ENCODE peak calls at places on chromosome 16, in four cellular contexts. One of them, this sample, is unnamed.

GRCh38 chr16:83743241-83743640 is 64.5 kb upstream of the HSBP1 start:
- DNase-seq in fibroblast of lung: no peak
- DNase-seq in effector memory CD4-positive, alpha-beta T cell: no peak
- DNase-seq in KG1: no peak
- DNase-seq in this sample: no peak

GRCh38 chr16:68961778-68962402 is 118.6 kb downstream of the TANGO6 start:
- DNase-seq in fibroblast of lung: no peak
- DNase-seq in effector memory CD4-positive, alpha-beta T cell: no peak
- DNase-seq in KG1: no peak
- DNase-seq in this sample: no peak

GRCh38 chr16:31186176-31186575 is 6.2 kb downstream of the FUS start:
- DNase-seq in fibroblast of lung: no peak
- DNase-seq in effector memory CD4-positive, alpha-beta T cell: no peak
- DNase-seq in KG1: no peak
- DNase-seq in this sample: no peak

GRCh38 chr16:30096862-30097563 is 1.0 kb upstream of the YPEL3 start:
- DNase-seq in fibroblast of lung: no peak
- DNase-seq in effector memory CD4-positive, alpha-beta T cell: no peak
- DNase-seq in KG1: no peak
- DNase-seq in this sample: no peak

GRCh38 chr16:12449795-12450194 is 353.9 kb downstream of the CPPED1 start:
- DNase-seq in fibroblast of lung: no peak
- DNase-seq in effector memory CD4-positive, alpha-beta T cell: no peak
- DNase-seq in KG1: no peak
- DNase-seq in this sample: no peak

GRCh38 chr16:89953671-89954406 is 5.3 kb downstream of the DEF8 start:
- DNase-seq in fibroblast of lung: no peak
- DNase-seq in effector memory CD4-positive, alpha-beta T cell: no peak
- DNase-seq in KG1: no peak
- DNase-seq in this sample: no peak

GRCh38 chr16:22225060-22225459 is 19.0 kb downstream of the EEF2K start:
- DNase-seq in fibroblast of lung: no peak
- DNase-seq in effector memory CD4-positive, alpha-beta T cell: no peak
- DNase-seq in KG1: no peak
- DNase-seq in this sample: no peak

GRCh38 chr16:88770459-88771293 is 14.3 kb downstream of the PIEZO1 start:
- DNase-seq in fibroblast of lung: peak
- DNase-seq in effector memory CD4-positive, alpha-beta T cell: no peak
- DNase-seq in KG1: peak
- DNase-seq in this sample: no peak

GRCh38 chr16:82832861-82833260 is 206.1 kb downstream of the CDH13 start:
- DNase-seq in fibroblast of lung: peak
- DNase-seq in effector memory CD4-positive, alpha-beta T cell: no peak
- DNase-seq in KG1: no peak
- DNase-seq in this sample: no peak

GRCh38 chr16:50320310-50320709 is 48.5 kb downstream of the BRD7 start:
- DNase-seq in fibroblast of lung: no peak
- DNase-seq in effector memory CD4-positive, alpha-beta T cell: no peak
- DNase-seq in KG1: no peak
- DNase-seq in this sample: no peak

GRCh38 chr16:25011891-25012499 is 3.2 kb downstream of the ARHGAP17 start:
- DNase-seq in fibroblast of lung: no peak
- DNase-seq in effector memory CD4-positive, alpha-beta T cell: no peak
- DNase-seq in KG1: no peak
- DNase-seq in this sample: no peak

GRCh38 chr16:47461598-47462266 is 601 bp downstream of the PHKB start:
- DNase-seq in fibroblast of lung: peak
- DNase-seq in effector memory CD4-positive, alpha-beta T cell: no peak
- DNase-seq in KG1: peak
- DNase-seq in this sample: no peak

GRCh38 chr16:86048221-86048620 is 149.3 kb downstream of the IRF8 start:
- DNase-seq in fibroblast of lung: no peak
- DNase-seq in effector memory CD4-positive, alpha-beta T cell: no peak
- DNase-seq in KG1: no peak
- DNase-seq in this sample: no peak

GRCh38 chr16:799111-799947 is 1.2 kb downstream of the GNG13 start:
- DNase-seq in fibroblast of lung: no peak
- DNase-seq in effector memory CD4-positive, alpha-beta T cell: no peak
- DNase-seq in KG1: no peak
- DNase-seq in this sample: no peak

GRCh38 chr16:56871172-56871593 is 6.2 kb downstream of the SLC12A3 start:
- DNase-seq in fibroblast of lung: peak
- DNase-seq in effector memory CD4-positive, alpha-beta T cell: no peak
- DNase-seq in KG1: no peak
- DNase-seq in this sample: no peak

GRCh38 chr16:12413393-12413792 is 390.3 kb downstream of the CPPED1 start:
- DNase-seq in fibroblast of lung: no peak
- DNase-seq in effector memory CD4-positive, alpha-beta T cell: no peak
- DNase-seq in KG1: no peak
- DNase-seq in this sample: no peak

GRCh38 chr16:17607075-17607509 is 136.3 kb upstream of the XYLT1 start:
- DNase-seq in fibroblast of lung: no peak
- DNase-seq in effector memory CD4-positive, alpha-beta T cell: no peak
- DNase-seq in KG1: no peak
- DNase-seq in this sample: no peak

GRCh38 chr16:48496571-48497095 is 111.4 kb upstream of the SIAH1 start:
- DNase-seq in fibroblast of lung: no peak
- DNase-seq in effector memory CD4-positive, alpha-beta T cell: no peak
- DNase-seq in KG1: no peak
- DNase-seq in this sample: no peak

GRCh38 chr16:89072216-89073130 is 21.2 kb upstream of the ACSF3 start:
- DNase-seq in fibroblast of lung: no peak
- DNase-seq in effector memory CD4-positive, alpha-beta T cell: no peak
- DNase-seq in KG1: no peak
- DNase-seq in this sample: no peak

GRCh38 chr16:50464325-50465290 is 83.6 kb upstream of the NKD1 start:
- DNase-seq in fibroblast of lung: no peak
- DNase-seq in effector memory CD4-positive, alpha-beta T cell: no peak
- DNase-seq in KG1: no peak
- DNase-seq in this sample: no peak

GRCh38 chr16:20675488-20676267 is 21.8 kb downstream of the ACSM1 start:
- DNase-seq in fibroblast of lung: no peak
- DNase-seq in effector memory CD4-positive, alpha-beta T cell: no peak
- DNase-seq in KG1: no peak
- DNase-seq in this sample: no peak

GRCh38 chr16:85582177-85582888 is 30.8 kb upstream of the GSE1 start:
- DNase-seq in fibroblast of lung: no peak
- DNase-seq in effector memory CD4-positive, alpha-beta T cell: no peak
- DNase-seq in KG1: no peak
- DNase-seq in this sample: no peak

GRCh38 chr16:796296-797119 is 4.0 kb downstream of the GNG13 start:
- DNase-seq in fibroblast of lung: no peak
- DNase-seq in effector memory CD4-positive, alpha-beta T cell: no peak
- DNase-seq in KG1: no peak
- DNase-seq in this sample: no peak

GRCh38 chr16:15976225-15976812 is 26.9 kb downstream of the ABCC1 start:
- DNase-seq in fibroblast of lung: no peak
- DNase-seq in effector memory CD4-positive, alpha-beta T cell: no peak
- DNase-seq in KG1: no peak
- DNase-seq in this sample: no peak

GRCh38 chr16:88697831-88698693 is 8.1 kb downstream of the RNF166 start:
- DNase-seq in fibroblast of lung: no peak
- DNase-seq in effector memory CD4-positive, alpha-beta T cell: no peak
- DNase-seq in KG1: no peak
- DNase-seq in this sample: no peak

GRCh38 chr16:50315346-50315997 is 49.1 kb downstream of the ADCY7 start:
- DNase-seq in fibroblast of lung: peak
- DNase-seq in effector memory CD4-positive, alpha-beta T cell: no peak
- DNase-seq in KG1: no peak
- DNase-seq in this sample: no peak

GRCh38 chr16:69929480-69929879 is 21.7 kb upstream of the CLEC18A start:
- DNase-seq in fibroblast of lung: no peak
- DNase-seq in effector memory CD4-positive, alpha-beta T cell: no peak
- DNase-seq in KG1: no peak
- DNase-seq in this sample: no peak

GRCh38 chr16:71367243-71367976 is 8.9 kb downstream of the CALB2 start:
- DNase-seq in fibroblast of lung: peak
- DNase-seq in effector memory CD4-positive, alpha-beta T cell: no peak
- DNase-seq in KG1: peak
- DNase-seq in this sample: no peak

GRCh38 chr16:65154321-65154720 is 32.5 kb upstream of the CDH11 start:
- DNase-seq in fibroblast of lung: peak
- DNase-seq in effector memory CD4-positive, alpha-beta T cell: no peak
- DNase-seq in KG1: no peak
- DNase-seq in this sample: no peak

GRCh38 chr16:89041571-89042481 is 51.8 kb upstream of the ACSF3 start:
- DNase-seq in fibroblast of lung: no peak
- DNase-seq in effector memory CD4-positive, alpha-beta T cell: no peak
- DNase-seq in KG1: no peak
- DNase-seq in this sample: no peak

GRCh38 chr16:8583199-8583598 is 7.1 kb downstream of the TMEM114 start:
- DNase-seq in fibroblast of lung: peak
- DNase-seq in effector memory CD4-positive, alpha-beta T cell: no peak
- DNase-seq in KG1: no peak
- DNase-seq in this sample: no peak

GRCh38 chr16:85123891-85124635 is 11.8 kb upstream of the CIBAR2 start:
- DNase-seq in fibroblast of lung: peak
- DNase-seq in effector memory CD4-positive, alpha-beta T cell: no peak
- DNase-seq in KG1: no peak
- DNase-seq in this sample: no peak

GRCh38 chr16:55832788-55833583 is at the start of gene CES1:
- DNase-seq in fibroblast of lung: no peak
- DNase-seq in effector memory CD4-positive, alpha-beta T cell: no peak
- DNase-seq in KG1: no peak
- DNase-seq in this sample: no peak

GRCh38 chr16:49559242-49559641 is 185.6 kb downstream of the C16orf78 start:
- DNase-seq in fibroblast of lung: no peak
- DNase-seq in effector memory CD4-positive, alpha-beta T cell: no peak
- DNase-seq in KG1: no peak
- DNase-seq in this sample: no peak